ENCODE peak calls at places on chromosomes 7 and 10, in seven cellular contexts. D is CD4-positive, CD25-positive, alpha-beta regulatory T cell; C is T-helper 22 cell; O is NCI-H1092 treated with DMSO at 0.1 percent for 48 hours; R is stimulated activated CD4-positive, alpha-beta T cell treated with anti-CD3 and anti-CD28 coated beads, Interleukin-1b, Interleukin-23, amount 100 ng/mL, for 4 hours; U is GM03348; J is NCI-H2081. Q is an unnamed sample.

GRCh38 chr7:26356929-26357792 is 65.5 kb downstream of the SNX10 start:
- DNase-seq in D (no peak), C (no peak), O (no peak), R (no peak), U (no peak), J (no peak), Q (no peak)

GRCh38 chr10:77383861-77384553 is 253.6 kb downstream of the KCNMA1 start:
- DNase-seq in D (no peak), C (no peak), O (peak; percentile 16), R (no peak), U (no peak), J (no peak), Q (peak; percentile 42)

GRCh38 chr7:105352018-105352612 is 36.6 kb downstream of the SRPK2 start:
- DNase-seq in D (peak; percentile 82), C (peak; percentile 30), O (no peak), R (peak; percentile 27), U (peak; percentile 79), J (no peak), Q (no peak)

GRCh38 chr10:132779850-132780249 is 6.1 kb downstream of the NKX6-2 start:
- DNase-seq in D (no peak), C (no peak), O (no peak), R (no peak), U (no peak), J (no peak), Q (no peak)

GRCh38 chr7:77455334-77455733 is 39.2 kb upstream of the GSAP start:
- DNase-seq in D (no peak), C (no peak), O (no peak), R (no peak), U (peak; percentile 85), J (no peak), Q (no peak)

GRCh38 chr10:46560381-46560780 is 3.9 kb upstream of the GPRIN2 start:
- DNase-seq in D (no peak), C (no peak), O (no peak), R (no peak), U (no peak), J (no peak), Q (no peak)

GRCh38 chr10:89702121-89702480 is 711 bp downstream of the KIF20B start:
- DNase-seq in D (no peak), C (peak; percentile 10), O (no peak), R (no peak), U (peak; percentile 5), J (no peak), Q (no peak)

GRCh38 chr7:39659356-39660013 is 36.1 kb downstream of the RALA start:
- DNase-seq in D (no peak), C (no peak), O (no peak), R (no peak), U (peak; percentile 34), J (no peak), Q (no peak)

GRCh38 chr7:152735443-152736004 is 24.0 kb upstream of the ACTR3B start:
- DNase-seq in D (no peak), C (no peak), O (peak; percentile 11), R (no peak), U (no peak), J (peak; percentile 49), Q (no peak)

GRCh38 chr10:33143160-33143728 is 185.2 kb upstream of the ITGB1 start:
- DNase-seq in D (no peak), C (peak; percentile 35), O (no peak), R (no peak), U (peak; percentile 81), J (no peak), Q (no peak)

GRCh38 chr7:96901822-96902412 is 103.4 kb upstream of the DLX6 start:
- DNase-seq in D (no peak), C (no peak), O (peak; percentile 10), R (no peak), U (no peak), J (peak; percentile 37), Q (no peak)

GRCh38 chr10:132062181-132062515 is 3.6 kb upstream of the JAKMIP3 start:
- DNase-seq in D (no peak), C (no peak), O (no peak), R (no peak), U (no peak), J (no peak), Q (no peak)

GRCh38 chr10:44944354-44944753 is 15.2 kb upstream of the RASSF4 start:
- DNase-seq in D (no peak), C (no peak), O (no peak), R (no peak), U (no peak), J (no peak), Q (no peak)

GRCh38 chr7:65448824-65449504 is 75.3 kb downstream of the ZNF92 start:
- DNase-seq in D (no peak), C (no peak), O (no peak), R (no peak), U (peak; percentile 48), J (no peak), Q (no peak)

GRCh38 chr7:33893377-33893776 is 12.0 kb upstream of the BMPER start:
- DNase-seq in D (no peak), C (no peak), O (no peak), R (no peak), U (no peak), J (no peak), Q (no peak)

GRCh38 chr7:2982831-2983230 is 60.8 kb downstream of the CARD11 start:
- DNase-seq in D (peak; percentile 54), C (peak; percentile 18), O (no peak), R (peak; percentile 30), U (no peak), J (no peak), Q (no peak)

GRCh38 chr10:44628921-44629320 is 244.0 kb upstream of the CXCL12 start:
- DNase-seq in D (no peak), C (no peak), O (no peak), R (no peak), U (peak; percentile 71), J (no peak), Q (no peak)

GRCh38 chr10:124227306-124228016 is 134.1 kb upstream of the CHST15 start:
- DNase-seq in D (peak; percentile 45), C (no peak), O (no peak), R (no peak), U (no peak), J (no peak), Q (no peak)

GRCh38 chr7:953547-954327 is 743 bp downstream of the ADAP1 start:
- DNase-seq in D (no peak), C (no peak), O (no peak), R (no peak), U (peak; percentile 76), J (no peak), Q (no peak)

GRCh38 chr7:154899893-154900292 is 103.0 kb downstream of the PAXIP1 start:
- DNase-seq in D (no peak), C (no peak), O (no peak), R (no peak), U (no peak), J (no peak), Q (no peak)

GRCh38 chr10:72340911-72341310 is 13.8 kb downstream of the DNAJB12 start:
- DNase-seq in D (no peak), C (no peak), O (no peak), R (no peak), U (no peak), J (no peak), Q (no peak)

GRCh38 chr10:126663880-126664279 is 6.6 kb downstream of the C10orf90 start:
- DNase-seq in D (no peak), C (no peak), O (no peak), R (no peak), U (peak; percentile 80), J (no peak), Q (no peak)

GRCh38 chr10:123786896-123787295 is 104.7 kb downstream of the CPXM2 start:
- DNase-seq in D (no peak), C (no peak), O (no peak), R (no peak), U (no peak), J (no peak), Q (no peak)

GRCh38 chr7:38147005-38147404 is 31.0 kb upstream of the STARD3NL start:
- DNase-seq in D (no peak), C (no peak), O (peak; percentile 9), R (no peak), U (no peak), J (no peak), Q (no peak)

GRCh38 chr7:67696878-67697277 is 700.2 kb downstream of the TYW1 start:
- DNase-seq in D (no peak), C (no peak), O (no peak), R (no peak), U (no peak), J (no peak), Q (no peak)

GRCh38 chr10:69668722-69669121 is 38.7 kb downstream of the FAM241B start:
- DNase-seq in D (no peak), C (no peak), O (no peak), R (no peak), U (no peak), J (no peak), Q (no peak)

GRCh38 chr7:100545636-100546128 is 6.7 kb downstream of the AGFG2 start:
- DNase-seq in D (no peak), C (peak; percentile 40), O (peak; percentile 47), R (no peak), U (peak; percentile 71), J (no peak), Q (no peak)